ENCODE peak calls at places on chromosomes 6 and 20, in four cellular contexts. B, E, D and Z are unnamed samples.

GRCh38 chr6:48109902-48110301 is 1.1 kb downstream of the PTCHD4 start:
- DNase-seq in B (no peak), E (no peak), D (no peak), Z (no peak)

GRCh38 chr6:25635886-25636317 is 16.1 kb upstream of the SCGN start:
- DNase-seq in B (no peak), E (no peak), D (no peak), Z (no peak)

GRCh38 chr6:45784250-45784649 is 231.4 kb downstream of the CLIC5 start:
- DNase-seq in B (no peak), E (no peak), D (no peak), Z (no peak)

GRCh38 chr6:149648148-149649145 is at the start of gene KATNA1:
- DNase-seq in B (peak), E (peak), D (peak), Z (peak)

GRCh38 chr20:50635676-50636600 is 55.4 kb downstream of the RIPOR3 start:
- DNase-seq in B (peak), E (no peak), D (peak), Z (peak)

GRCh38 chr6:158605266-158605878 is 39.2 kb downstream of the DYNLT1 start:
- DNase-seq in B (peak), E (peak), D (peak), Z (peak)

GRCh38 chr6:906920-907319 is 214.0 kb upstream of the EXOC2 start:
- DNase-seq in B (no peak), E (no peak), D (no peak), Z (no peak)

GRCh38 chr20:1600736-1601135 is 19.1 kb downstream of the SIRPB1 start:
- DNase-seq in B (no peak), E (no peak), D (no peak), Z (no peak)

GRCh38 chr20:44495257-44495656 is 19.6 kb downstream of the TTPAL start:
- DNase-seq in B (no peak), E (no peak), D (no peak), Z (no peak)

GRCh38 chr6:170073846-170074245 is 217.0 kb downstream of the DLL1 start:
- DNase-seq in B (peak), E (no peak), D (no peak), Z (no peak)

GRCh38 chr6:112563368-112563767 is 216.2 kb downstream of the RFPL4B start:
- DNase-seq in B (no peak), E (no peak), D (no peak), Z (no peak)

GRCh38 chr20:49657118-49657901 is 56.4 kb downstream of the B4GALT5 start:
- DNase-seq in B (no peak), E (peak), D (no peak), Z (no peak)

GRCh38 chr6:53951383-53951782 is 156.6 kb downstream of the LRRC1 start:
- DNase-seq in B (no peak), E (no peak), D (no peak), Z (no peak)

GRCh38 chr6:104558746-104559145 is 301.0 kb downstream of the HACE1 start:
- DNase-seq in B (no peak), E (no peak), D (no peak), Z (no peak)

GRCh38 chr6:131015192-131015591 is 47.9 kb downstream of the EPB41L2 start:
- DNase-seq in B (no peak), E (no peak), D (no peak), Z (no peak)

GRCh38 chr20:11918280-11918952 is 723 bp downstream of the BTBD3 start:
- DNase-seq in B (no peak), E (no peak), D (no peak), Z (no peak)

GRCh38 chr6:6169141-6169540 is 151.3 kb downstream of the F13A1 start:
- DNase-seq in B (no peak), E (no peak), D (no peak), Z (no peak)

GRCh38 chr6:16409531-16410441 is 171.4 kb downstream of the GMPR start:
- DNase-seq in B (peak), E (no peak), D (peak), Z (peak)

GRCh38 chr20:18977441-18977840 is 163.9 kb downstream of the SCP2D1 start:
- DNase-seq in B (no peak), E (no peak), D (no peak), Z (no peak)

GRCh38 chr6:31945507-31946369 is at the start of gene CFB:
- DNase-seq in B (peak), E (peak), D (no peak), Z (no peak)

GRCh38 chr6:14066782-14067406 is 50.7 kb upstream of the CD83 start:
- DNase-seq in B (no peak), E (peak), D (peak), Z (no peak)

GRCh38 chr20:10312111-10312510 is 93.5 kb downstream of the SNAP25 start:
- DNase-seq in B (no peak), E (no peak), D (no peak), Z (no peak)

GRCh38 chr6:152673233-152673632 is 24.5 kb upstream of the MYCT1 start:
- DNase-seq in B (no peak), E (no peak), D (no peak), Z (no peak)

GRCh38 chr6:121810346-121811032 is 375.0 kb downstream of the GJA1 start:
- DNase-seq in B (no peak), E (no peak), D (no peak), Z (no peak)

GRCh38 chr6:110976575-110976974 is 5.3 kb upstream of the RPF2 start:
- DNase-seq in B (no peak), E (no peak), D (no peak), Z (no peak)

GRCh38 chr6:125102411-125102810 is 51.2 kb upstream of the TPD52L1 start:
- DNase-seq in B (no peak), E (no peak), D (no peak), Z (no peak)
- H3K27ac ChIP-seq in B (no peak), E (peak), D (no peak), Z (no peak)

DNA sequence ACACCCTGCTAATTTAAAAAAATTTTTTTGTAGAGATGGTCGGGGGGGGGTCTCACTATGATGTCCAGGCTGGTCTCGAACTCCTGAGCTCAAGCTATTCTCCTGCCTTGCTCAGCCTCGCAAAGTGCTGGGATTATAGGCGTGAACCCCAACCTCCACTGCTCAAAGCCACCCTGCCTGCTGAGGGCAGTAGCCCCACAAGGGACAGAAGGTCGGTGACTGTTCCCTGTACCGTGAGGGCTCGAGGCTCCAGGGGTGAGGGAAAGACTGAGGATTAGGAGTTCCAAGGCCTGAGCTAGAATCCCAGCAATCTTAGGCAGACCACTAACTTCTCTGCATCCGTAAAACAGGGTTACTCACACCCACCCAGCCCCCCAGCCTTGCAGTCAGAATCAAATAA is 51.1 kb downstream of the CPNE5 start:
- DNase-seq in B (no peak), E (no peak), D (no peak), Z (no peak)
- H3K27ac ChIP-seq in B (no peak), E (no peak), D (no peak), Z (no peak)

GRCh38 chr6:127382413-127382812 is 39.0 kb upstream of the ECHDC1 start:
- DNase-seq in B (no peak), E (no peak), D (no peak), Z (no peak)

GRCh38 chr6:127381384-127381783 is 38.0 kb upstream of the ECHDC1 start:
- DNase-seq in B (no peak), E (no peak), D (no peak), Z (no peak)

DNA sequence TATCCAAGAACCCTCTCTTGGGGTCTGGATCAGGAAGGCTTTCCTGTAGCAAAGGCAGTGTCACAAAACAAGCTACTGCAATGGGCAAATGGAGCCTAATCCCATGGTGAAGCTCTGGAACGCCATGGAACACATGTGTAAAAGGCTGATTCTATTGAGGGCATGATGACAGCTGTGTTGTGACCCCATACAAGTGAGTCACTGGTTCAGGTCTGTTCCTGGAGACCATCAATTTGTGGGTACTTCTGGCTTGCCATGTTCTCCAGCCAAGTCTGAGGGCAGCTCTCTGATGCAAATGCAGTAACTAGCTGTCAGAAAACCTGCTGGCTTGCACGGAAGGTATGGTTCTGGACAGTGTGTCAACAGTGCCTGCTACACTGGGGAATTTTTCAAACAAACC is 33.3 kb upstream of the ECHDC1 start:
- DNase-seq in B (no peak), E (no peak), D (no peak), Z (no peak)
- H3K27ac ChIP-seq in B (no peak), E (no peak), D (no peak), Z (no peak)

GRCh38 chr6:137247724-137248123 is 28.5 kb upstream of the IFNGR1 start:
- DNase-seq in B (no peak), E (no peak), D (no peak), Z (no peak)
- H3K27ac ChIP-seq in B (no peak), E (no peak), D (no peak), Z (no peak)

DNA sequence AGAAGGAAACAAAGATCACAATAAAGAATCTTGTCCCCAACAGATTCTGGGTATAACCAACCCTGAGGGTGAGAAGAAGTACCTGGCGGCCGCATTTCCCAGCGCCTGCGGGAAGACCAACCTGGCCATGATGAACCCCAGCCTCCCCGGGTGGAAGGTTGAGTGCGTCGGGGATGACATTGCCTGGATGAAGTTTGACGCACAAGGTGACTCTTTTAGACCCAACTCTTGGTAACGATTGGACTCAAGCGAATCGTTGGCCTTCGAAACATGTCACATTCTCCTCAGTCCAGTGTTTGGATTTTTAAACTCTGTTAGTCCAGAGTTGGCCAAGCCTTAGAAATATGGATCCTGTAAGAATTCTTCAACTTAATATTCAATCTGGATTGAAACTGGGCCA is 2.6 kb downstream of the PCK1 start:
- DNase-seq in B (no peak), E (no peak), D (no peak), Z (no peak)
- H3K27ac ChIP-seq in B (no peak), E (no peak), D (no peak), Z (no peak)

GRCh38 chr6:138499303-138499991 is at the start of gene NHSL1:
- DNase-seq in B (no peak), E (no peak), D (no peak), Z (no peak)
- H3K27ac ChIP-seq in B (no peak), E (no peak), D (no peak), Z (no peak)

DNA sequence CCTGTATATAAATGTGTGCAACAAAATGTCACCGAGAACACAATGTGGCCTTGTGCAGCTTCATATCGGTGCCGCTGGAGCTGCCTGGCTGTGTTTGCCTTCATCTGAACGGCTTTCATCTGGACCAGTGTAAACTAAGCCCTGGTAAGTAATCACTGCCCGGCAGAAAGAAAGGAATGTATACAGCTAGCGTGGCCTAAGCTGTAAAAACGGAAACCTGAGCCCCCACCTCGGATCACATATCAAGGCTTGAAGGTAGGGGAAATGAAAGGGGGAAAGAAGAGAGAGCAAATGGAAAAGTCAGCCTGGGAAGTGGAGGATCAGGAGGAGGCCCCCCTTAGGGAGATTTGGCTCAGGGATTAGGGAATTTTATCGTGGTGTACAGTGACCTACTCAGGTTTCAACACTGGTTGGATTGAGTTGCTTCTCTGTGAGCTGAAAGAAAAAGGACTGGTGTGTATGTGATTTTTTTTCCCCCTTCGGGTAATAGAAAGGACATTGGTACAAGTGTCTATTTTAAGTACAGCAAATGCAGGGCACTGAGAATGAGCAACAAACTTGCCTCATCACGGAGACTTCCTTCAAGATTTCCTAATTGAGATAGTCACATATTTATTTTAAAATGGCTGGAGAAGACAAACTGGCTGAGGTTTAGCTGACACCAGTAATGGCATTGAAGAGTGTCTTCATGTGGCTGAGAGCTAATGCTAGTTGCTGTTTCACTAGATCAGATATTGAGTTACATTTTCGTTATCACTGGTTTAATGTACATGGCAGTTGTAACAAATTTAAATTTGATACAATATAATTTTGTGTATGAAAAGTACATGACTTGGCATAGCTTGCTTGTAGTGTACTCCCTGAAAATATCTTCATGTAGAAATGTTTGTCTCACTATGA is 3.5 kb downstream of the SOBP start:
- DNase-seq in B (no peak), E (peak), D (no peak), Z (no peak)
- H3K27ac ChIP-seq in B (no peak), E (peak), D (no peak), Z (no peak)

DNA sequence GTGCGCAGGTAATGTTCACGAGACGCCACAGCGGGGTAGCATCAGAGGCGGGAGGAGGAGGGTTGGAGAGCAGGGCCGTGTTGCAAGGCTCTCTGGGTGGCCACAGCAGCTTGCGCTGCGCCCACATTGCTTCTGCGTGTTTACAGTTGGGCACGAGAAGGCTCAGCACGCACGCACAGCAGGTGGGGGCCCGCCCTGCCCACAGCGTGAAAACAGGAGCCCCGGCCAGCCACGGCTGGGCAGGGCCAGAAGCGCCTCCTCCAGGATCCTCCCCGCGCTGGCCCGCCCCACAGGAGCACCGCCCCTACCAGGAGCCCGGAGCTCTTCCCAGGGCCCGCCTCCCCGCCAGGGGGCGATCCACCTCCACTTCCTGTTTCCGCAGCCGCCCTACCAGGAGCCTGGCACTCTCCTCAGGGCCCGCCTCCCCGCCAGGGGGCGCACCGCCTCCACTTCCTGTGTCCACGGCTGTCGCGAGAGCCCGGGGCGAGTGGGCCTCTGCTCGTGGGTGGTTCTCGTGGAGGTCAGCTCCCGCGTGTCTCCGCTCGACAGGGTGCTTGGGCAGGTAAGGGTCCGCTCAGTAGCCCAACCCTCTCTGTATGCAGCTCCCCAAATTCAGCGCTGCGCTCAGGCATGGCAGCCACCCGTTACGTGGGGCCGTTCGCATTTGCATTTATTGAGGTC is at the start of gene FAM50B:
- DNase-seq in B (peak), E (peak), D (peak), Z (peak)
- H3K27ac ChIP-seq in B (peak), E (peak), D (peak), Z (peak)

GRCh38 chr6:154480144-154480639 is 30.3 kb downstream of the CNKSR3 start:
- DNase-seq in B (no peak), E (no peak), D (no peak), Z (no peak)
- H3K27ac ChIP-seq in B (no peak), E (peak), D (no peak), Z (no peak)

GRCh38 chr6:11389977-11390376 is 147.6 kb upstream of the TMEM170B start:
- DNase-seq in B (no peak), E (no peak), D (no peak), Z (no peak)
- H3K27ac ChIP-seq in B (peak), E (no peak), D (no peak), Z (no peak)